ENCODE peak calls at places on chromosomes 12 and 14, in nine cellular contexts. G, D, U, J, Z, I, Q, L and E are unnamed samples.

GRCh38 chr14:69539631-69540410 is 34.9 kb downstream of the CCDC177 start:
- DNase-seq in G (peak), D (no peak), U (peak), J (peak), Z (no peak), I (peak), Q (no peak), L (no peak), E (no peak)

GRCh38 chr14:68693926-68694325 is 98.9 kb downstream of the ZFP36L1 start:
- DNase-seq in G (no peak), D (no peak), U (no peak), J (no peak), Z (no peak), I (no peak), Q (no peak), L (no peak), E (no peak)

GRCh38 chr12:127304751-127305725 is 961.9 kb upstream of the TMEM132C start:
- DNase-seq in G (no peak), D (no peak), U (no peak), J (no peak), Z (no peak), I (no peak), Q (no peak), L (no peak), E (no peak)

GRCh38 chr14:40133484-40133883 is 701.3 kb upstream of the FBXO33 start:
- DNase-seq in G (no peak), D (no peak), U (no peak), J (no peak), Z (no peak), I (no peak), Q (no peak), L (no peak), E (no peak)

GRCh38 chr12:31321565-31322228 is 4.3 kb downstream of the SINHCAF start:
- DNase-seq in G (no peak), D (no peak), U (peak), J (peak), Z (no peak), I (no peak), Q (no peak), L (no peak), E (no peak)

GRCh38 chr14:34013714-34014055 is 62.8 kb upstream of the EGLN3 start:
- DNase-seq in G (no peak), D (no peak), U (no peak), J (no peak), Z (no peak), I (no peak), Q (no peak), L (no peak), E (peak)

GRCh38 chr14:102071283-102071998 is 15.4 kb downstream of the HSP90AA1 start:
- DNase-seq in G (no peak), D (no peak), U (peak), J (peak), Z (no peak), I (peak), Q (peak), L (no peak), E (no peak)

GRCh38 chr12:52530905-52531304 is 10.7 kb upstream of the KRT5 start:
- DNase-seq in G (no peak), D (no peak), U (no peak), J (no peak), Z (no peak), I (no peak), Q (no peak), L (no peak), E (no peak)

GRCh38 chr12:92070054-92070863 is 75.4 kb downstream of the BTG1 start:
- DNase-seq in G (peak), D (no peak), U (no peak), J (no peak), Z (no peak), I (no peak), Q (no peak), L (no peak), E (no peak)

GRCh38 chr14:105313381-105314286 is 914 bp upstream of the PACS2 start:
- DNase-seq in G (peak), D (no peak), U (no peak), J (no peak), Z (peak), I (no peak), Q (no peak), L (peak), E (no peak)

GRCh38 chr14:93019367-93019843 is 96.3 kb downstream of the ITPK1 start:
- DNase-seq in G (peak), D (no peak), U (no peak), J (no peak), Z (no peak), I (no peak), Q (no peak), L (no peak), E (no peak)

GRCh38 chr12:52274521-52274920 is at the start of gene KRT86:
- DNase-seq in G (peak), D (no peak), U (no peak), J (no peak), Z (no peak), I (no peak), Q (no peak), L (no peak), E (no peak)

GRCh38 chr12:125125271-125125670 is 60.0 kb downstream of the AACS start:
- DNase-seq in G (peak), D (no peak), U (no peak), J (no peak), Z (no peak), I (peak), Q (no peak), L (no peak), E (no peak)

GRCh38 chr12:56589783-56590182 is 40.3 kb downstream of the BAZ2A start:
- DNase-seq in G (no peak), D (no peak), U (no peak), J (no peak), Z (no peak), I (no peak), Q (no peak), L (no peak), E (no peak)

GRCh38 chr12:100058482-100059029 is 73.8 kb upstream of the ANKS1B start:
- DNase-seq in G (no peak), D (no peak), U (peak), J (peak), Z (no peak), I (peak), Q (no peak), L (no peak), E (peak)

GRCh38 chr12:121530600-121531355 is 50.0 kb downstream of the KDM2B start:
- DNase-seq in G (peak), D (peak), U (peak), J (peak), Z (peak), I (peak), Q (no peak), L (no peak), E (peak)

GRCh38 chr12:12901158-12901791 is 9.9 kb downstream of the GPRC5A start:
- DNase-seq in G (no peak), D (no peak), U (peak), J (peak), Z (no peak), I (peak), Q (no peak), L (peak), E (no peak)

GRCh38 chr12:92108651-92109050 is 37.0 kb downstream of the BTG1 start:
- DNase-seq in G (no peak), D (no peak), U (peak), J (peak), Z (no peak), I (peak), Q (no peak), L (peak), E (no peak)

GRCh38 chr12:22310712-22311111 is 23.8 kb downstream of the ST8SIA1 start:
- DNase-seq in G (no peak), D (no peak), U (no peak), J (no peak), Z (no peak), I (no peak), Q (no peak), L (no peak), E (no peak)

GRCh38 chr12:88908345-88908744 is 328.1 kb upstream of the KITLG start:
- DNase-seq in G (no peak), D (no peak), U (no peak), J (no peak), Z (no peak), I (no peak), Q (no peak), L (no peak), E (no peak)

GRCh38 chr14:77045570-77045890 is 17.0 kb upstream of the IRF2BPL start:
- DNase-seq in G (peak), D (no peak), U (no peak), J (no peak), Z (no peak), I (no peak), Q (no peak), L (no peak), E (no peak)

GRCh38 chr12:28173440-28173839 is 16.8 kb upstream of the CCDC91 start:
- DNase-seq in G (no peak), D (no peak), U (no peak), J (no peak), Z (no peak), I (no peak), Q (no peak), L (no peak), E (no peak)

GRCh38 chr12:28176295-28176694 is 14.0 kb upstream of the CCDC91 start:
- DNase-seq in G (no peak), D (no peak), U (no peak), J (no peak), Z (no peak), I (no peak), Q (no peak), L (no peak), E (no peak)

GRCh38 chr12:28171356-28172060 is 18.7 kb upstream of the CCDC91 start:
- DNase-seq in G (no peak), D (no peak), U (no peak), J (no peak), Z (no peak), I (peak), Q (no peak), L (no peak), E (no peak)

GRCh38 chr12:28175098-28175589 is 15.1 kb upstream of the CCDC91 start:
- DNase-seq in G (no peak), D (no peak), U (no peak), J (no peak), Z (no peak), I (no peak), Q (no peak), L (no peak), E (no peak)

DNA sequence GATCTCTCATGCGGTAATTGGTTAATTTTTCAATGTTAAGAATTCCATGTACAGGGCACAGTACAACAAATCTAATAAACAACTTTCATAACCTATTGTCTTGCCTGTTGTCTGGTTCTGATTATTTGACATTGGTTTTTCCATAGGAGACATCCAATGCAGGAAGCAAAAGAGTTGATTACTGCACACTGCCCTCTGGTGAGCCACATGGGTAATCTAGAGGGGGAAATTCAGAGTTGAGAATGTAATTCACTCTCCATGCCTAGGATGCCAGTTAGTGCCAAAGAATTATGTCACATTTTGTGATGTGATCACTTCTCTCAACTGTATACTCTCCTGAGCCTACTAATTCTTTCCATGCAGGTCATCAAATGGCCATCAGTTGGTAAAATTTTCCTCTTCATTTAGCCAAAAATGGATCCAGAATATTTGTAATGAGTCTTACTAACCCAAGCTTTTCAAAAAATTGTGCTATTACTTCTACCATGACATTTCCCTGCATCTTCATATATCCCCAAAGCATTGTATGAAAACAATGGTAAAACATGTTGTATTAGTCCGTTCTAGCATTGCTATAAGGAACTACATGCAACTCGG is 17.7 kb upstream of the CCDC91 start:
- DNase-seq in G (peak), D (no peak), U (peak), J (peak), Z (peak), I (peak), Q (peak), L (peak), E (no peak)
- TF ChIP-seq CTCF in G (no peak), D (no peak), U (peak), J (peak), Z (no peak), I (peak), Q (peak), L (peak), E (peak)

DNA sequence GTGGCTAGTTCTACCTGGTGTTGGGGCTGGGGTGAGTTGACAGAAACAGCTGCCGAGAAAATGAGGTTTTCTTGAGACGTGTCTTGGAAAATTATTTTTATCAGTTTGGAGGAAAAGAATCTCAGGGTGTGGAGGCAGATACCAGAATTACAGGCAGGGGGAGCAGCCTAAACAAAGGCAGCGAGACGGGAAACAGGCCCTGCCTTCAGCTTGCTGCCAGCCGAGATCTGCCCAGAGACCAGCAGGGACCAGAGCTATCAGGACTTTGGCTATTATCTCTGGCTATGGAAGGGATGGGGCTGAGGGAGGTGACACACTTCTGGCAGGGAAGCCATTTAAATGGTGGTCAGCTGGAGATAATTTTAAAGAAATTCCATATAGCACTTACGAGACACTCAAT is 25.7 kb downstream of the SYNDIG1L start:
- DNase-seq in G (no peak), D (no peak), U (peak), J (peak), Z (peak), I (no peak), Q (peak), L (peak), E (no peak)
- TF ChIP-seq CTCF in G (no peak), D (no peak), U (peak), J (peak), Z (no peak), I (no peak), Q (no peak), L (no peak), E (no peak)

GRCh38 chr12:118297284-118297683 is 75.4 kb downstream of the TAOK3 start:
- DNase-seq in G (no peak), D (no peak), U (no peak), J (no peak), Z (no peak), I (no peak), Q (no peak), L (no peak), E (no peak)

GRCh38 chr12:118302053-118302452 is 70.7 kb downstream of the TAOK3 start:
- DNase-seq in G (no peak), D (no peak), U (peak), J (peak), Z (no peak), I (peak), Q (no peak), L (no peak), E (no peak)

GRCh38 chr12:118304093-118304492 is 68.6 kb downstream of the TAOK3 start:
- DNase-seq in G (no peak), D (no peak), U (no peak), J (no peak), Z (no peak), I (no peak), Q (no peak), L (no peak), E (no peak)

DNA sequence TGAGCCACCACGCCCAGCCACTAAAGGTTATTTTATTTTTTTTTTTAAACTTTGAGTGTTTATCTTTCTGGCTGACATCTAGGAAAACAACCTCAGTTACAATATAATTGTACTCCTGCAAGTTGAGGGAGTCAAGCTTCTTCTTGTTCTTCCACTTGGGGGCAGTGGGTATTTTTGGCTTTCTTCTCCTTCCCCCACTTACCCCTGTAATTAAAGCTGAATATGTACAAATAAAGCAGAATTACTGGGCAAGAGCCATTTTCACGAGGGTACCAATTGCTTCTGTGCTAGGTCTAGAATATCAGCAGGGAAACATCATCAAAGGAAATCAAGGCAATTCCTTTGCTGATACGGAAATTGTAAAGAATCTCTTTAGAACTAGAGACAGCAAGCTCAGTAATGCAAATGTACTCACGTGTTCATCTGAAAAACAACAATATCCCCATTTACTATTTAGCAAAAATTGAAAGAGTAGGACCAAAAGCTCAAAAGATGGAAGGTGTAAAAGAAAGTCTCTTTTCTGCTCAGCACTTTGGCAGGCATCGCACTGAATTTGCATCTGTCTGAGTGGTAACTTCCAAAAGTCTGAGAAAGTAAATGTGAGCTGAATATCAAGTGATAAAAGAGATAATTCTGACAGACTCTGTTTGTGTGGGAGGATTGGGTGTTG is 72.8 kb downstream of the TAOK3 start:
- DNase-seq in G (no peak), D (no peak), U (no peak), J (peak), Z (no peak), I (no peak), Q (no peak), L (no peak), E (no peak)
- TF ChIP-seq CTCF in G (no peak), D (no peak), U (no peak), J (no peak), Z (no peak), I (no peak), Q (no peak), L (no peak), E (no peak)

GRCh38 chr14:41922014-41922413 is 315.3 kb downstream of the LRFN5 start:
- DNase-seq in G (no peak), D (no peak), U (no peak), J (no peak), Z (no peak), I (no peak), Q (no peak), L (no peak), E (no peak)

DNA sequence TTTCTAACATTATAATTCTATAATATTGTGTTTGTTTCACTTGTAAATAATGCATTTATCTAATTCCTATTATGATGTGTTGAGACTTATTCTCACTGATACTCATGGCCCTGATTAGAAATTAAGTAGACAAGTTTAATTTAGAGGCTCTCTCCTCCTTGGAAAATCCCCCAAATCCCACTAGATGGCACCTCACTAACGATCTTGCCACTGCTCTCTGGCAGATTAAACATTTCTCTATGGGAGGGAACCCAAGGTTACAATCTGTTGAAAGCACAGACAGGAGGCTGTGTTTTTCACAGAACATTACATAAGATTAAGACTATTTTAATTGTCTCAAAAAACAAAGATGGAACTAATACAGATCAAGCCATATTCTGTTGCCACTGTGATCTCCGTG is 318.7 kb downstream of the LRFN5 start:
- DNase-seq in G (no peak), D (no peak), U (peak), J (peak), Z (no peak), I (peak), Q (peak), L (peak), E (no peak)
- TF ChIP-seq CTCF in G (no peak), D (no peak), U (peak), J (peak), Z (no peak), I (peak), Q (peak), L (peak), E (no peak)

GRCh38 chr12:90945070-90945649 is 9.8 kb downstream of the CCER1 start:
- DNase-seq in G (no peak), D (no peak), U (peak), J (peak), Z (no peak), I (peak), Q (peak), L (peak), E (no peak)
- TF ChIP-seq CTCF in G (no peak), D (no peak), U (peak), J (peak), Z (peak), I (peak), Q (peak), L (peak), E (peak)

GRCh38 chr12:1504304-1505150 is 89.9 kb downstream of the FBXL14 start:
- DNase-seq in G (no peak), D (no peak), U (no peak), J (no peak), Z (no peak), I (no peak), Q (no peak), L (no peak), E (no peak)
- TF ChIP-seq CTCF in G (no peak), D (no peak), U (no peak), J (no peak), Z (no peak), I (no peak), Q (no peak), L (no peak), E (no peak)